ENCODE peak calls at places on chromosome 5, in five cellular contexts. O is fibroblast of lung; W is lower lobe of right lung; Q is CD4-positive, alpha-beta T cell; T is T-cell. C is an unnamed sample.

GRCh38 chr5:134982230-134982629 is 14.5 kb downstream of the CATSPER3 start:
- DNase-seq in T (no peak), W (no peak), O (no peak), Q (no peak), C (no peak)

GRCh38 chr5:116650544-116650943 is 75.9 kb upstream of the SEMA6A start:
- DNase-seq in W (no peak), T (no peak), O (no peak), Q (no peak), C (no peak)

GRCh38 chr5:134252671-134253070 is 26.8 kb upstream of the PPP2CA start:
- DNase-seq in O (peak), W (no peak), Q (no peak), T (no peak), C (no peak)

GRCh38 chr5:179766021-179766725 is 27.6 kb upstream of the LTC4S start:
- DNase-seq in W (no peak), T (no peak), O (peak), Q (no peak), C (no peak)

GRCh38 chr5:177372534-177372896 is 11.7 kb upstream of the SLC34A1 start:
- DNase-seq in T (no peak), Q (no peak), W (no peak), O (no peak), C (no peak)

GRCh38 chr5:126658526-126658925 is 57.8 kb downstream of the PHAX start:
- DNase-seq in T (no peak), O (no peak), W (no peak), Q (no peak), C (no peak)

GRCh38 chr5:133235696-133236426 is 184.0 kb downstream of the HSPA4 start:
- DNase-seq in O (no peak), Q (no peak), W (no peak), T (no peak), C (no peak)

GRCh38 chr5:172688735-172689572 is 47.9 kb downstream of the NEURL1B start:
- DNase-seq in T (peak), Q (no peak), W (no peak), O (no peak), C (peak)

GRCh38 chr5:100790170-100790665 is 112.9 kb downstream of the ST8SIA4 start:
- DNase-seq in Q (no peak), O (no peak), T (no peak), W (no peak), C (no peak)

GRCh38 chr5:134523543-134524136 is 1.8 kb upstream of the JADE2 start:
- DNase-seq in Q (no peak), O (no peak), T (no peak), W (no peak), C (no peak)

GRCh38 chr5:145247745-145248040 is 587.4 kb downstream of the PRELID2 start:
- DNase-seq in T (no peak), W (no peak), Q (no peak), O (no peak), C (no peak)